ENCODE peak calls at places on chromosome 7, in six cellular contexts. R, W, L, B, J and S are unnamed samples.

GRCh38 chr7:5635461-5636445 is 145.7 kb downstream of the RNF216 start:
- DNase-seq in R (no peak), W (no peak), L (no peak), B (no peak), J (no peak), S (no peak)

GRCh38 chr7:43764807-43765491 is 6.5 kb downstream of the BLVRA start:
- DNase-seq in R (no peak), W (no peak), L (no peak), B (no peak), J (no peak), S (no peak)

GRCh38 chr7:70334295-70334694 is 736.0 kb downstream of the AUTS2 start:
- DNase-seq in R (no peak), W (no peak), L (no peak), B (no peak), J (no peak), S (no peak)

GRCh38 chr7:104482362-104483042 is 154.1 kb downstream of the LHFPL3 start:
- DNase-seq in R (no peak), W (peak), L (no peak), B (no peak), J (no peak), S (no peak)

GRCh38 chr7:83413831-83414230 is 235.1 kb downstream of the SEMA3E start:
- DNase-seq in R (no peak), W (no peak), L (no peak), B (no peak), J (no peak), S (no peak)

GRCh38 chr7:71787513-71787912 is 624.6 kb downstream of the CALN1 start:
- DNase-seq in R (peak), W (no peak), L (no peak), B (no peak), J (no peak), S (no peak)

GRCh38 chr7:37947138-37947839 is 26.8 kb downstream of the EPDR1 start:
- DNase-seq in R (no peak), W (no peak), L (no peak), B (no peak), J (no peak), S (no peak)

GRCh38 chr7:90666186-90666585 is 70.1 kb downstream of the CDK14 start:
- DNase-seq in R (no peak), W (no peak), L (peak), B (peak), J (no peak), S (no peak)

GRCh38 chr7:49294611-49295010 is 370.3 kb downstream of the CDC14C start:
- DNase-seq in R (no peak), W (no peak), L (no peak), B (no peak), J (no peak), S (no peak)

GRCh38 chr7:157012113-157012547 is 1.7 kb upstream of the MNX1 start:
- DNase-seq in R (no peak), W (no peak), L (no peak), B (no peak), J (no peak), S (no peak)

GRCh38 chr7:99679032-99679399 is 780 bp downstream of the CYP3A5 start:
- DNase-seq in R (no peak), W (peak), L (no peak), B (no peak), J (no peak), S (peak)

GRCh38 chr7:50663396-50664102 is 98.3 kb upstream of the DDC start:
- DNase-seq in R (no peak), W (no peak), L (no peak), B (no peak), J (no peak), S (no peak)

GRCh38 chr7:142739927-142740492 is 9.3 kb upstream of the PRSS1 start:
- DNase-seq in R (no peak), W (no peak), L (no peak), B (no peak), J (no peak), S (no peak)

GRCh38 chr7:115008465-115009114 is 86.7 kb downstream of the MDFIC start:
- DNase-seq in R (no peak), W (peak), L (peak), B (no peak), J (no peak), S (no peak)

GRCh38 chr7:48755061-48755555 is 169.2 kb upstream of the CDC14C start:
- DNase-seq in R (no peak), W (no peak), L (no peak), B (no peak), J (no peak), S (no peak)

GRCh38 chr7:23277359-23277989 is 21.7 kb upstream of the MALSU1 start:
- DNase-seq in R (peak), W (no peak), L (peak), B (no peak), J (no peak), S (peak)

GRCh38 chr7:41114166-41114565 is 588.7 kb downstream of the INHBA start:
- DNase-seq in R (no peak), W (no peak), L (peak), B (no peak), J (no peak), S (no peak)

GRCh38 chr7:25854059-25854458 is 297.9 kb upstream of the NFE2L3 start:
- DNase-seq in R (peak), W (no peak), L (no peak), B (no peak), J (no peak), S (no peak)

GRCh38 chr7:25852249-25852994 is 299.6 kb upstream of the NFE2L3 start:
- DNase-seq in R (peak), W (peak), L (no peak), B (no peak), J (no peak), S (no peak)

GRCh38 chr7:25851332-25852248 is 300.4 kb upstream of the NFE2L3 start:
- DNase-seq in R (peak), W (peak), L (peak), B (peak), J (no peak), S (no peak)

GRCh38 chr7:25854608-25855497 is 297.1 kb upstream of the NFE2L3 start:
- DNase-seq in R (peak), W (peak), L (peak), B (no peak), J (peak), S (no peak)

GRCh38 chr7:25852995-25853713 is 298.8 kb upstream of the NFE2L3 start:
- DNase-seq in R (no peak), W (no peak), L (no peak), B (no peak), J (no peak), S (no peak)
- H3K4me3 ChIP-seq in R (peak), W (no peak), L (no peak), B (peak), J (no peak), S (no peak)

GRCh38 chr7:135232720-135233119 is 918 bp upstream of the STRA8 start:
- DNase-seq in R (peak), W (no peak), L (no peak), B (no peak), J (no peak), S (no peak)
- TF ChIP-seq CTCF in R (peak), W (peak), L (peak), B (no peak), J (no peak), S (peak)

DNA sequence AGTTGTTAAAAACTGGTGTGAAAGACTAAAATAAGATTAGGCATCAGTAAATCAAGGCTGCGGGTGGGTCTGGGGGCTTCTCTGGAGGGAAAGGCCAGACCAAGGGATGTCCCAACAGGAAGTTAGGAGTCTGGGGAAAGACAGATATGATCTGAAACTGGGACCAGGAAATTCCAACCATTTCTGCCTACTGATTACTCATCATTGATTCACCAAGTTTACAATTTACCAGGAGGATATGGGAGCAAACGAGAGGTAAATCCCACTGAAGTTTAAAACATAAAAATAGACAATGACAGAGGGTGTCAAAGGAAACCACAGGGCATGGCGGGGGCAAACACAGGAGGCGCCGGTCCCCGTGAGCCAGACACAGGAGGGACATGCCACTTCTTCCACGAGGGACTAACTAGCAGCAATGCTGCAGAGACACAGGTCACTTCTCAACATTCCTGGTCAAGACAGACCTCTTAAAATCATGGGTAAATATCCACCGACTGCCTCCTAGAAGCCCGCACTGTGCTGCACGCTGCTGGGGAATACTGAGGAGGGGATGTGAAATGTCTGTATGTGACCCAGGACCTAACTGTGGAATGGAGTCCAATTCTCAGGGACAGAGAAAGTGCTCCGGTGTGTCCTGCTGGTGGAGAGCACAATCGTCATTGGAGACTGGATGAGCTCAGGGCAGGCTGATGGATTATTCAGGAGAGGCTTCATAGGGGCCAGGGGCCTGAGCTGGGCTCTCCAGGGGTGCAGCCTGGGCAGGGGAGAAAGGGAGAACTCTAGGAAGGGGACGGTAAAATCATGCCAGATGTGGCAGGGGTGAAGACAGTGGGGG is 153.4 kb upstream of the KLF14 start:
- DNase-seq in R (no peak), W (no peak), L (no peak), B (no peak), J (peak), S (no peak)
- H3K4me3 ChIP-seq in R (no peak), W (no peak), L (peak), B (no peak), J (peak), S (peak)

GRCh38 chr7:56063882-56064625 is at the start of gene SUMF2:
- DNase-seq in R (peak), W (peak), L (peak), B (peak), J (no peak), S (peak)
- TF ChIP-seq CTCF in R (peak), W (no peak), L (peak), B (peak), J (peak), S (no peak)

GRCh38 chr7:141073641-141074161 is at the start of gene TMEM178B:
- DNase-seq in R (peak), W (no peak), L (no peak), B (no peak), J (no peak), S (no peak)

GRCh38 chr7:141073173-141073640 is 657 bp upstream of the TMEM178B start:
- DNase-seq in R (peak), W (peak), L (no peak), B (no peak), J (no peak), S (no peak)

GRCh38 chr7:141072548-141073172 is 1.2 kb upstream of the TMEM178B start:
- DNase-seq in R (peak), W (peak), L (peak), B (no peak), J (no peak), S (no peak)

GRCh38 chr7:141071260-141071854 is 2.5 kb upstream of the TMEM178B start:
- DNase-seq in R (peak), W (peak), L (no peak), B (no peak), J (no peak), S (no peak)

DNA sequence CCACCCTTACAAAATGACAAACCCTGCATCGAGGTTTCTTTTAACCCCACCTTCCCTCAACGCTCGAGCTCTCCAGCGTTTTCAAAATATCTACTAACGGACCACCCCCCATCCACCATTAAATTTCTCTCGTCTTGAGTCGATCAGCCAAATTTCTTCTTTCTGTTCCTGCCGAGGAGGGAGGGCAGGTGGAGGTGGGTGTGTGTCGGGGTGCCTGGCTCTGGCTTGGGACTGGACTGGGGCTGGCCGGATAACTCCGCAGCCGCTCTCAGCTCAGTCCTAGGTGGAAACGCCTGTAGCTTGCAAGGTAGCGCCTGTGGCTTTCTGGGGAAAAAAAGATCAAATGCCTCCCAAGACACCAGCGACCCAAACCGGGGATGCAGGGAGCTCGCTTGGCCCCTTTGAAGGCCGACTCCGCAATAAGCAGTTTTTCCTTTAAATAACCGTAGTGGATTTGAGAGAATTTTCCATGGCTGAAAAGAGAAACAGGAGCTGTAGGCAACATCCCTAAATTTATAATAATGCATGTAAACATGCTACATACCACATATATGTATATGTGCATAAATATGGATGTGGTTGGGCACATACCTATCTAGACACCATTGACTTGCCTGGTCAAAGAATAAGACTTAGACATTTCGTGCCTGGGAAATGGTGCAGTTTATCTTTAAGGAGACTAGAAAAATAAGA is 1.9 kb upstream of the TMEM178B start:
- DNase-seq in R (peak), W (no peak), L (no peak), B (no peak), J (no peak), S (peak)
- H3K4me3 ChIP-seq in R (peak), W (peak), L (peak), B (peak), J (peak), S (peak)